ENCODE peak calls at places on chromosomes 7 and 10, in ten cellular contexts. One of them, this sample, is unnamed.

GRCh38 chr10:47136866-47137265 is 163.1 kb upstream of the GDF10 start:
- DNase-seq in osteocyte: no peak
- DNase-seq in H7: no peak
- DNase-seq in erythroblast: no peak
- DNase-seq in stimulated activated CD8-positive, alpha-beta memory T cell treated with anti-CD3 and anti-CD28 coated beads, Interleukin-2, amount 100 ng/mL, for 1 hour: no peak
- DNase-seq in T-cell: no peak
- DNase-seq in caudate nucleus: no peak
- DNase-seq in PC-9: no peak
- DNase-seq in HFFc6: peak; percentile 11
- DNase-seq in A673: no peak
- DNase-seq in this sample: no peak

GRCh38 chr7:136123352-136123751 is 146.2 kb upstream of the MTPN start:
- DNase-seq in osteocyte: no peak
- DNase-seq in H7: no peak
- DNase-seq in erythroblast: no peak
- DNase-seq in stimulated activated CD8-positive, alpha-beta memory T cell treated with anti-CD3 and anti-CD28 coated beads, Interleukin-2, amount 100 ng/mL, for 1 hour: no peak
- DNase-seq in T-cell: no peak
- DNase-seq in caudate nucleus: no peak
- DNase-seq in PC-9: no peak
- DNase-seq in HFFc6: no peak
- DNase-seq in A673: no peak
- DNase-seq in this sample: no peak

GRCh38 chr7:106542550-106543220 is 118.3 kb downstream of the CCDC71L start:
- DNase-seq in osteocyte: peak; percentile 85
- DNase-seq in H7: peak; percentile 69
- DNase-seq in erythroblast: peak; percentile 93
- DNase-seq in stimulated activated CD8-positive, alpha-beta memory T cell treated with anti-CD3 and anti-CD28 coated beads, Interleukin-2, amount 100 ng/mL, for 1 hour: no peak
- DNase-seq in T-cell: no peak
- DNase-seq in caudate nucleus: no peak
- DNase-seq in PC-9: peak; percentile 70
- DNase-seq in HFFc6: peak; percentile 85
- DNase-seq in A673: peak; percentile 79
- DNase-seq in this sample: no peak

GRCh38 chr10:116857156-116857555 is 7.9 kb downstream of the ENO4 start:
- DNase-seq in osteocyte: no peak
- DNase-seq in H7: no peak
- DNase-seq in erythroblast: no peak
- DNase-seq in stimulated activated CD8-positive, alpha-beta memory T cell treated with anti-CD3 and anti-CD28 coated beads, Interleukin-2, amount 100 ng/mL, for 1 hour: no peak
- DNase-seq in T-cell: no peak
- DNase-seq in caudate nucleus: no peak
- DNase-seq in PC-9: no peak
- DNase-seq in HFFc6: no peak
- DNase-seq in A673: no peak
- DNase-seq in this sample: no peak

GRCh38 chr7:132270517-132270916 is 305.8 kb downstream of the PLXNA4 start:
- DNase-seq in osteocyte: no peak
- DNase-seq in H7: no peak
- DNase-seq in erythroblast: peak; percentile 2
- DNase-seq in stimulated activated CD8-positive, alpha-beta memory T cell treated with anti-CD3 and anti-CD28 coated beads, Interleukin-2, amount 100 ng/mL, for 1 hour: no peak
- DNase-seq in T-cell: no peak
- DNase-seq in caudate nucleus: no peak
- DNase-seq in PC-9: no peak
- DNase-seq in HFFc6: no peak
- DNase-seq in A673: peak; percentile 25
- DNase-seq in this sample: no peak

GRCh38 chr10:102744374-102745051 is 765 bp downstream of the WBP1L start:
- DNase-seq in osteocyte: no peak
- DNase-seq in H7: peak; percentile 37
- DNase-seq in erythroblast: peak; percentile 56
- DNase-seq in stimulated activated CD8-positive, alpha-beta memory T cell treated with anti-CD3 and anti-CD28 coated beads, Interleukin-2, amount 100 ng/mL, for 1 hour: no peak
- DNase-seq in T-cell: peak; percentile 7
- DNase-seq in caudate nucleus: peak; percentile 10
- DNase-seq in PC-9: no peak
- DNase-seq in HFFc6: no peak
- DNase-seq in A673: no peak
- DNase-seq in this sample: no peak

GRCh38 chr7:75624134-75624832 is 114.5 kb downstream of the HIP1 start:
- DNase-seq in osteocyte: no peak
- DNase-seq in H7: no peak
- DNase-seq in erythroblast: peak; percentile 57
- DNase-seq in stimulated activated CD8-positive, alpha-beta memory T cell treated with anti-CD3 and anti-CD28 coated beads, Interleukin-2, amount 100 ng/mL, for 1 hour: no peak
- DNase-seq in T-cell: no peak
- DNase-seq in caudate nucleus: no peak
- DNase-seq in PC-9: no peak
- DNase-seq in HFFc6: no peak
- DNase-seq in A673: peak; percentile 64
- DNase-seq in this sample: peak; percentile 85

GRCh38 chr10:101238732-101239105 is 9.5 kb upstream of the LBX1 start:
- DNase-seq in osteocyte: no peak
- DNase-seq in H7: peak; percentile 90
- DNase-seq in erythroblast: peak; percentile 57
- DNase-seq in stimulated activated CD8-positive, alpha-beta memory T cell treated with anti-CD3 and anti-CD28 coated beads, Interleukin-2, amount 100 ng/mL, for 1 hour: no peak
- DNase-seq in T-cell: no peak
- DNase-seq in caudate nucleus: no peak
- DNase-seq in PC-9: no peak
- DNase-seq in HFFc6: no peak
- DNase-seq in A673: no peak
- DNase-seq in this sample: no peak

GRCh38 chr10:98225000-98225399 is 43.0 kb downstream of the LOXL4 start:
- DNase-seq in osteocyte: no peak
- DNase-seq in H7: no peak
- DNase-seq in erythroblast: peak; percentile 14
- DNase-seq in stimulated activated CD8-positive, alpha-beta memory T cell treated with anti-CD3 and anti-CD28 coated beads, Interleukin-2, amount 100 ng/mL, for 1 hour: no peak
- DNase-seq in T-cell: no peak
- DNase-seq in caudate nucleus: no peak
- DNase-seq in PC-9: no peak
- DNase-seq in HFFc6: no peak
- DNase-seq in A673: no peak
- DNase-seq in this sample: no peak

GRCh38 chr10:99329238-99329890 is at the start of gene CNNM1:
- DNase-seq in osteocyte: peak; percentile 85
- DNase-seq in H7: peak; percentile 78
- DNase-seq in erythroblast: peak; percentile 3
- DNase-seq in stimulated activated CD8-positive, alpha-beta memory T cell treated with anti-CD3 and anti-CD28 coated beads, Interleukin-2, amount 100 ng/mL, for 1 hour: no peak
- DNase-seq in T-cell: no peak
- DNase-seq in caudate nucleus: peak; percentile 63
- DNase-seq in PC-9: no peak
- DNase-seq in HFFc6: peak; percentile 55
- DNase-seq in A673: peak; percentile 48
- DNase-seq in this sample: peak; percentile 79

GRCh38 chr10:98534046-98534445 is 87.3 kb upstream of the HPS1 start:
- DNase-seq in osteocyte: no peak
- DNase-seq in H7: no peak
- DNase-seq in erythroblast: no peak
- DNase-seq in stimulated activated CD8-positive, alpha-beta memory T cell treated with anti-CD3 and anti-CD28 coated beads, Interleukin-2, amount 100 ng/mL, for 1 hour: no peak
- DNase-seq in T-cell: no peak
- DNase-seq in caudate nucleus: no peak
- DNase-seq in PC-9: no peak
- DNase-seq in HFFc6: peak; percentile 40
- DNase-seq in A673: no peak
- DNase-seq in this sample: no peak

GRCh38 chr10:49750546-49750945 is 11.6 kb downstream of the OGDHL start:
- DNase-seq in osteocyte: no peak
- DNase-seq in H7: peak; percentile 30
- DNase-seq in erythroblast: no peak
- DNase-seq in stimulated activated CD8-positive, alpha-beta memory T cell treated with anti-CD3 and anti-CD28 coated beads, Interleukin-2, amount 100 ng/mL, for 1 hour: no peak
- DNase-seq in T-cell: no peak
- DNase-seq in caudate nucleus: no peak
- DNase-seq in PC-9: no peak
- DNase-seq in HFFc6: no peak
- DNase-seq in A673: no peak
- DNase-seq in this sample: no peak

GRCh38 chr10:62067560-62067959 is 166.1 kb downstream of the ARID5B start:
- DNase-seq in osteocyte: no peak
- DNase-seq in H7: no peak
- DNase-seq in erythroblast: no peak
- DNase-seq in stimulated activated CD8-positive, alpha-beta memory T cell treated with anti-CD3 and anti-CD28 coated beads, Interleukin-2, amount 100 ng/mL, for 1 hour: no peak
- DNase-seq in T-cell: no peak
- DNase-seq in caudate nucleus: no peak
- DNase-seq in PC-9: no peak
- DNase-seq in HFFc6: no peak
- DNase-seq in A673: no peak
- DNase-seq in this sample: no peak

GRCh38 chr10:118028619-118029018 is 18.1 kb downstream of the RAB11FIP2 start:
- DNase-seq in osteocyte: no peak
- DNase-seq in H7: no peak
- DNase-seq in erythroblast: no peak
- DNase-seq in stimulated activated CD8-positive, alpha-beta memory T cell treated with anti-CD3 and anti-CD28 coated beads, Interleukin-2, amount 100 ng/mL, for 1 hour: no peak
- DNase-seq in T-cell: no peak
- DNase-seq in caudate nucleus: no peak
- DNase-seq in PC-9: no peak
- DNase-seq in HFFc6: no peak
- DNase-seq in A673: no peak
- DNase-seq in this sample: no peak

GRCh38 chr7:43693687-43694398 is 35.5 kb downstream of the COA1 start:
- DNase-seq in osteocyte: no peak
- DNase-seq in H7: no peak
- DNase-seq in erythroblast: no peak
- DNase-seq in stimulated activated CD8-positive, alpha-beta memory T cell treated with anti-CD3 and anti-CD28 coated beads, Interleukin-2, amount 100 ng/mL, for 1 hour: no peak
- DNase-seq in T-cell: no peak
- DNase-seq in caudate nucleus: no peak
- DNase-seq in PC-9: no peak
- DNase-seq in HFFc6: peak; percentile 79
- DNase-seq in A673: no peak
- DNase-seq in this sample: no peak

GRCh38 chr10:126504051-126504760 is 115.9 kb upstream of the ADAM12 start:
- DNase-seq in osteocyte: no peak
- DNase-seq in H7: peak; percentile 79
- DNase-seq in erythroblast: peak; percentile 58
- DNase-seq in stimulated activated CD8-positive, alpha-beta memory T cell treated with anti-CD3 and anti-CD28 coated beads, Interleukin-2, amount 100 ng/mL, for 1 hour: no peak
- DNase-seq in T-cell: no peak
- DNase-seq in caudate nucleus: no peak
- DNase-seq in PC-9: peak; percentile 23
- DNase-seq in HFFc6: peak; percentile 56
- DNase-seq in A673: peak; percentile 77
- DNase-seq in this sample: no peak